ENCODE peak calls at places on chromosomes 7 and 10, in five cellular contexts. One of them, this sample, is unnamed. For H3K27me3 and H3K4me1, the result is how much of the 10 kb centered on the place peaks cover.

GRCh38 chr10:100612601-100613595 is 77.2 kb downstream of the HIF1AN start:
- DNase-seq in CD4-positive, CD25-positive, alpha-beta regulatory T cell: no peak
- DNase-seq in cardiac muscle cell: no peak
- DNase-seq in right cardiac atrium: no peak
- DNase-seq in heart left ventricle: no peak
- DNase-seq in this sample: no peak

GRCh38 chr10:15370741-15371701 is at the start of gene FAM171A1:
- DNase-seq in cardiac muscle cell: peak
- DNase-seq in right cardiac atrium: peak
- DNase-seq in heart left ventricle: peak
- DNase-seq in CD4-positive, CD25-positive, alpha-beta regulatory T cell: peak
- DNase-seq in this sample: peak

GRCh38 chr10:91672021-91672608 is 39.2 kb upstream of the PPP1R3C start:
- DNase-seq in CD4-positive, CD25-positive, alpha-beta regulatory T cell: no peak
- DNase-seq in right cardiac atrium: no peak
- DNase-seq in cardiac muscle cell: peak
- DNase-seq in heart left ventricle: no peak
- DNase-seq in this sample: no peak

GRCh38 chr7:154994996-154995395 is 7.9 kb downstream of the PAXIP1 start:
- DNase-seq in heart left ventricle: no peak
- DNase-seq in right cardiac atrium: no peak
- DNase-seq in CD4-positive, CD25-positive, alpha-beta regulatory T cell: no peak
- DNase-seq in cardiac muscle cell: no peak
- DNase-seq in this sample: no peak

GRCh38 chr10:5013385-5013784 is 9.7 kb upstream of the AKR1C2 start:
- DNase-seq in heart left ventricle: no peak
- DNase-seq in CD4-positive, CD25-positive, alpha-beta regulatory T cell: no peak
- DNase-seq in cardiac muscle cell: no peak
- DNase-seq in right cardiac atrium: no peak
- DNase-seq in this sample: no peak

GRCh38 chr7:91168766-91169518 is 95.3 kb upstream of the FZD1 start:
- DNase-seq in right cardiac atrium: no peak
- DNase-seq in CD4-positive, CD25-positive, alpha-beta regulatory T cell: no peak
- DNase-seq in heart left ventricle: no peak
- DNase-seq in cardiac muscle cell: no peak
- DNase-seq in this sample: no peak

GRCh38 chr10:112374724-112375541 is 1.0 kb downstream of the ACSL5 start:
- DNase-seq in cardiac muscle cell: peak
- DNase-seq in heart left ventricle: no peak
- DNase-seq in CD4-positive, CD25-positive, alpha-beta regulatory T cell: no peak
- DNase-seq in right cardiac atrium: no peak
- DNase-seq in this sample: no peak

GRCh38 chr7:1531263-1531978 is 919 bp downstream of the MAFK start:
- DNase-seq in right cardiac atrium: peak
- DNase-seq in cardiac muscle cell: no peak
- DNase-seq in CD4-positive, CD25-positive, alpha-beta regulatory T cell: peak
- DNase-seq in heart left ventricle: peak
- DNase-seq in this sample: no peak

GRCh38 chr10:66513504-66513903 is 412.3 kb upstream of the LRRTM3 start:
- DNase-seq in heart left ventricle: no peak
- DNase-seq in CD4-positive, CD25-positive, alpha-beta regulatory T cell: no peak
- DNase-seq in right cardiac atrium: no peak
- DNase-seq in cardiac muscle cell: no peak
- DNase-seq in this sample: no peak

GRCh38 chr10:78768882-78769281 is 299.9 kb upstream of the ZMIZ1 start:
- DNase-seq in heart left ventricle: peak
- DNase-seq in cardiac muscle cell: no peak
- DNase-seq in CD4-positive, CD25-positive, alpha-beta regulatory T cell: no peak
- DNase-seq in right cardiac atrium: no peak
- DNase-seq in this sample: no peak

GRCh38 chr7:8184241-8184640 is 77.7 kb downstream of the ICA1 start:
- DNase-seq in cardiac muscle cell: no peak
- DNase-seq in CD4-positive, CD25-positive, alpha-beta regulatory T cell: no peak
- DNase-seq in heart left ventricle: no peak
- DNase-seq in right cardiac atrium: no peak
- DNase-seq in this sample: no peak

GRCh38 chr7:80949449-80949848 is 30.6 kb upstream of the SEMA3C start:
- DNase-seq in cardiac muscle cell: no peak
- DNase-seq in heart left ventricle: no peak
- DNase-seq in right cardiac atrium: no peak
- DNase-seq in CD4-positive, CD25-positive, alpha-beta regulatory T cell: no peak
- DNase-seq in this sample: no peak

GRCh38 chr10:46232084-46232483 is 54.7 kb upstream of the ANTXRL start:
- DNase-seq in heart left ventricle: peak
- DNase-seq in cardiac muscle cell: no peak
- DNase-seq in CD4-positive, CD25-positive, alpha-beta regulatory T cell: no peak
- DNase-seq in right cardiac atrium: no peak
- DNase-seq in this sample: no peak

DNA sequence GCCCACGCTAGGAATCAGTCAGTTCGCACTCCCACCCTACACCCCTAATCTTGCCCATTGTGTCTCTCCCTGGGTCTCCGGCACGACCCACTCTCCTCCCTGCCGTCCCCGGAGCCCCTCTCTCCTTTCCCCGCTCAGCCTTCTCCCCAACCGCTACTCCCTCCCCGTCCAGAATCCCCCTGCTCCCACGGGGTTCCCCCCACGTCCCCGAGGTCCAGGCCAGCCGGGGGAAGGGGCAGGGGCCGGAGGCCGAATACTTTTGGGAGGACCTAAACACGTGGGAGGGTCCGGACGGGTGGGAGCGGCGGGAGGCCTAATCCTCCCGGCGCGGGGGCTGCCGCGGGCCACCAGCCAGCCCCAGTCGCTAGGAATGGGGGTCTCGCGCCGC is 560 bp downstream of the RARRES2 start:
- DNase-seq in heart left ventricle: no peak
- DNase-seq in right cardiac atrium: no peak
- DNase-seq in CD4-positive, CD25-positive, alpha-beta regulatory T cell: no peak
- DNase-seq in cardiac muscle cell: no peak
- DNase-seq in this sample: no peak
- H3K4me3 ChIP-seq in heart left ventricle: peak
- H3K4me3 ChIP-seq in right cardiac atrium: peak
- H3K4me3 ChIP-seq in CD4-positive, CD25-positive, alpha-beta regulatory T cell: no peak
- H3K4me3 ChIP-seq in cardiac muscle cell: peak
- H3K4me3 ChIP-seq in this sample: peak

DNA sequence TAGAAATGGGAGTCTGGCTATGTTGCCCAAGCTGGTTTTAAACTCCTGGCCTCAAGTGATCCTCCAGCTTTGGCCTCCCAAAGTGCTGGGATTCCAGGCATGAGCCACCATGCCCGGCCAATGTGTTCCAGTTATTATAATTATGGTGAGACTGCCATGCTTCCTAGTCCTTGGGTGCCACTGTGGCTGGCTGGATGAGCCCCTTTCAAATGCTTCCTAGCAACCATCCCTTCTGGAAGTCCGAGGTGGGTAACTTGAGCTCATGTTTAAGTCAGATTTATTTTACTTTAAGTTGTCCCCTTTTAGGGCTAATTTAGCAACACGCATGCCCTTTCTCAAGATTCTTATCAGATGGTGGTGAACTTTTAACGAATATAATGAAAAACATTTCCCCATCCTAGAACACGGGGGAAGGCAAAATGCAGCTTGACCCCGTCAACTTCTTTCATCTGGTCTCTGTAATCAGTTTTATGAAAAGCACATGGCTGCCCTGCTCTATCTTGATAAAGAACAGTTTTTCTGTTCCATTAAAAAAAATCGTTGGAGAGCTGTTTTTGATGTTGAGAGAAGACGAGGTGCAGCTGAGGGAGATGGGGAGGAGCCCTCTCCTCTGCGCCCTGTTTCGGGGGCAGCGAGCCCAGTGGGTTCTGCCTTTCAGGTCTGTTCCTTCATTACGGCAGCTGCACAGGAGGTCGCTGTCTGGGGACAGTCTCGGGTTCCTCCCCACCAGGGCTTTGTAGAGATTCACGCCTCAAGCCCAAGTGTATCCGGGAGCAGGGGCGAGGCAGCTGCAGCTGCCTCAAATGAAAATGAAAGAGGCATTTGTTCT is 61.0 kb upstream of the MKI67 start:
- DNase-seq in CD4-positive, CD25-positive, alpha-beta regulatory T cell: no peak
- DNase-seq in heart left ventricle: no peak
- DNase-seq in right cardiac atrium: no peak
- DNase-seq in cardiac muscle cell: no peak
- DNase-seq in this sample: no peak
- H3K27me3 ChIP-seq in CD4-positive, CD25-positive, alpha-beta regulatory T cell: under half
- H3K27me3 ChIP-seq in heart left ventricle: under half
- H3K27me3 ChIP-seq in right cardiac atrium: under half
- H3K27me3 ChIP-seq in cardiac muscle cell: under half
- H3K27me3 ChIP-seq in this sample: half or more

DNA sequence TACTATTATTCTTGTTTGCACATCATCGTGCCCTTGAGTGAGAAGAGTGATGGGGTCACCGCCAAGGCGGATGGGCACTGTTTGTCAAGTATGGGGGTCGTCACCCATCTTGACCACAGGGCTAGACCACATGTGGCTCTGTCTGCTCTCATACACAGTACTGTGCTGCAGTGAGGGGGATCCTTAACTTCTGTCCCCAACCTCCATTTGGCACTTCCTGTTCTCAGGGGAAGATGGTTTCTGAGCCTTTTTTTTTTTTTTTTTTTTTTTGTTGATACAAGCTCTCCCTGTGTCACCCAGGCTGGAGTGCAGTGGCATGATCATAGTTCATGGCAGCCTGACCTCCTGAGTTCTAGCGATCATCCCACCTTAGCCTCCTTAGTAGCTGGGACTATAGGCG is 13.6 kb downstream of the WBP1L start:
- DNase-seq in CD4-positive, CD25-positive, alpha-beta regulatory T cell: no peak
- DNase-seq in heart left ventricle: no peak
- DNase-seq in right cardiac atrium: no peak
- DNase-seq in cardiac muscle cell: no peak
- DNase-seq in this sample: no peak
- H3K4me1 ChIP-seq in CD4-positive, CD25-positive, alpha-beta regulatory T cell: under half
- H3K4me1 ChIP-seq in heart left ventricle: under half
- H3K4me1 ChIP-seq in right cardiac atrium: under half
- H3K4me1 ChIP-seq in cardiac muscle cell: under half
- H3K4me1 ChIP-seq in this sample: half or more

GRCh38 chr7:33868151-33868550 is 37.2 kb upstream of the BMPER start:
- DNase-seq in right cardiac atrium: no peak
- DNase-seq in cardiac muscle cell: peak
- DNase-seq in heart left ventricle: no peak
- DNase-seq in CD4-positive, CD25-positive, alpha-beta regulatory T cell: no peak
- DNase-seq in this sample: no peak
- H3K4me3 ChIP-seq in right cardiac atrium: no peak
- H3K4me3 ChIP-seq in cardiac muscle cell: no peak
- H3K4me3 ChIP-seq in heart left ventricle: no peak
- H3K4me3 ChIP-seq in CD4-positive, CD25-positive, alpha-beta regulatory T cell: no peak
- H3K4me3 ChIP-seq in this sample: no peak

DNA sequence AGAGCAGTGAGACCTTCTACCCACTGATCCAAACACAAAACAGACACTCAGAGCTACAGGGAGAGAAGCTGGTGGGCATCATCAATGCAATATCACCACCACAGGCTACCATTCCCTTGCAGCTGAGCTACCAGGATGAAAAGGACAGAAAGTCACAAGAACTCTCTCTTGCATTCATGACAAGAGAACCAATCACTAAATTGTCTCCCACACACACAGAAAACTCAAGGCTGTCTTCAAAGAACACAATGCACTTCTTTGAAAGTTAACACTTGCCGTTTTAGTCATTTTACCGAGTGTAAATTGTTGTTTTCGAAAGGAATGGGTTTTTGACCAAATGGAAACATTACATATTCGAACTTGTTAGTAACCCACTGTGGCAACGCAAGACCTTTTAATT is 626.6 kb downstream of the SORCS1 start:
- DNase-seq in right cardiac atrium: no peak
- DNase-seq in cardiac muscle cell: no peak
- DNase-seq in CD4-positive, CD25-positive, alpha-beta regulatory T cell: no peak
- DNase-seq in heart left ventricle: no peak
- DNase-seq in this sample: no peak
- H3K27me3 ChIP-seq in right cardiac atrium: under half
- H3K27me3 ChIP-seq in cardiac muscle cell: under half
- H3K27me3 ChIP-seq in CD4-positive, CD25-positive, alpha-beta regulatory T cell: under half
- H3K27me3 ChIP-seq in heart left ventricle: under half
- H3K27me3 ChIP-seq in this sample: under half

GRCh38 chr7:79157281-79157680 is 296.2 kb downstream of the MAGI2 start:
- DNase-seq in heart left ventricle: no peak
- DNase-seq in cardiac muscle cell: no peak
- DNase-seq in CD4-positive, CD25-positive, alpha-beta regulatory T cell: no peak
- DNase-seq in right cardiac atrium: no peak
- DNase-seq in this sample: no peak
- H3K4me1 ChIP-seq in heart left ventricle: under half
- H3K4me1 ChIP-seq in cardiac muscle cell: under half
- H3K4me1 ChIP-seq in CD4-positive, CD25-positive, alpha-beta regulatory T cell: under half
- H3K4me1 ChIP-seq in right cardiac atrium: under half
- H3K4me1 ChIP-seq in this sample: under half

GRCh38 chr7:42913591-42913990 is 1.7 kb upstream of the C7orf25 start:
- DNase-seq in CD4-positive, CD25-positive, alpha-beta regulatory T cell: no peak
- DNase-seq in right cardiac atrium: no peak
- DNase-seq in cardiac muscle cell: peak
- DNase-seq in heart left ventricle: no peak
- DNase-seq in this sample: no peak

GRCh38 chr7:42915356-42915755 is 3.5 kb upstream of the C7orf25 start:
- DNase-seq in heart left ventricle: no peak
- DNase-seq in right cardiac atrium: no peak
- DNase-seq in CD4-positive, CD25-positive, alpha-beta regulatory T cell: no peak
- DNase-seq in cardiac muscle cell: peak
- DNase-seq in this sample: no peak

GRCh38 chr7:42911482-42912447 is at the start of gene C7orf25:
- DNase-seq in right cardiac atrium: peak
- DNase-seq in heart left ventricle: peak
- DNase-seq in CD4-positive, CD25-positive, alpha-beta regulatory T cell: peak
- DNase-seq in cardiac muscle cell: peak
- DNase-seq in this sample: peak

GRCh38 chr7:42914726-42915045 is 2.8 kb upstream of the C7orf25 start:
- DNase-seq in CD4-positive, CD25-positive, alpha-beta regulatory T cell: no peak
- DNase-seq in heart left ventricle: no peak
- DNase-seq in cardiac muscle cell: no peak
- DNase-seq in right cardiac atrium: no peak
- DNase-seq in this sample: no peak

DNA sequence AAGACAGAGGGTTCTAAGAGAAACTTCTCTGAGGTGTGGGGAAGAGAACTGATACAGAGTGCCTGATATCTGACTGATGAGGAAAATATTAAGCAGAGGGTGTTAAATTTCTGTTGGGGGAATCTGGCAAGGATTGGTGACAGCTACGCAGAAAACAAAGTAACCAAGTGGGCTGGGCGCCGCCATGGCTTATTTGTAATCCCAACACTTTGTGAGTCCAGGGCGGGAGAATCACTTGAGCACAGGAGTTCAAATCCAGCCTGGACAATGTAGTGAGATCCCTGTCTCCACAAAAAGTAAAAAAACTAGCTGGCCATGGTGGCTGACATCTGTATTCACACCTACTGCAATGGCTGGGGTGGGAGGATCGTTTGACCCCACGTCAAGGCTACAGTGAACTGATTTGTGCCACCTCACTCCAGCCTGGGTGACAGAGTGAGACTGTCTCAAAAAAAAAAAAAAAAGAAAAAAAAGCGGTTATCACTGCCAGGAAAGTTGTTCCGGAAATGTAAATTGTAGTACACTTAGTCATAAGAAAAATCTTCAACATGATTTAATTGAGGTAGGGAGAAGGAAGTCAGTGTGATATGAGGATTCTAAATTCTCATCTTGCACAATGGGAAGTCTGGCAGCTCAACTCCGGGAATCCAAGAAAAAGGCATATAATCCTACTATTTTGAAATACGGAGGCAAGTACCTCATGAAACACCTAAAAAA is 2.3 kb upstream of the C7orf25 start:
- DNase-seq in right cardiac atrium: no peak
- DNase-seq in cardiac muscle cell: peak
- DNase-seq in CD4-positive, CD25-positive, alpha-beta regulatory T cell: no peak
- DNase-seq in heart left ventricle: no peak
- DNase-seq in this sample: no peak
- H3K4me3 ChIP-seq in right cardiac atrium: no peak
- H3K4me3 ChIP-seq in cardiac muscle cell: no peak
- H3K4me3 ChIP-seq in CD4-positive, CD25-positive, alpha-beta regulatory T cell: no peak
- H3K4me3 ChIP-seq in heart left ventricle: no peak
- H3K4me3 ChIP-seq in this sample: no peak

GRCh38 chr10:97774811-97775294 is 3.1 kb upstream of the SFRP5 start:
- DNase-seq in right cardiac atrium: no peak
- DNase-seq in cardiac muscle cell: no peak
- DNase-seq in CD4-positive, CD25-positive, alpha-beta regulatory T cell: no peak
- DNase-seq in heart left ventricle: no peak
- DNase-seq in this sample: no peak
- H3K27me3 ChIP-seq in right cardiac atrium: under half
- H3K27me3 ChIP-seq in cardiac muscle cell: under half
- H3K27me3 ChIP-seq in CD4-positive, CD25-positive, alpha-beta regulatory T cell: under half
- H3K27me3 ChIP-seq in heart left ventricle: under half
- H3K27me3 ChIP-seq in this sample: half or more